ENCODE peak calls at places on chromosome 20, in nine cellular contexts. O is tibial artery, R is HL-60, M is SJCRH30, U is GM23338, N is MM.1S, B is right cardiac atrium, P is SK-N-SH, H is endothelial cell of umbilical vein. S is an unnamed sample.

GRCh38 chr20:60447703-60448102 is 489.5 kb downstream of the CDH26 start:
- DNase-seq in H (no peak), R (no peak), P (no peak), B (no peak), O (no peak), M (no peak), U (no peak), N (no peak), S (no peak)

GRCh38 chr20:21702553-21703467 is 2.7 kb upstream of the PAX1 start:
- DNase-seq in P (peak), H (peak), M (no peak), B (peak), U (peak), N (peak), R (peak), O (no peak), S (peak)

GRCh38 chr20:56458227-56458821 is 10.1 kb upstream of the RTF2 start:
- DNase-seq in M (no peak), O (no peak), N (no peak), B (no peak), R (no peak), U (no peak), H (no peak), P (peak), S (no peak)

GRCh38 chr20:5003626-5004025 is 2.3 kb upstream of the SLC23A2 start:
- DNase-seq in R (no peak), P (peak), O (no peak), N (no peak), B (no peak), M (no peak), H (no peak), U (no peak), S (no peak)

GRCh38 chr20:43983904-43984361 is 69.3 kb downstream of the TOX2 start:
- DNase-seq in P (no peak), R (no peak), B (no peak), H (peak), N (no peak), U (no peak), M (no peak), O (no peak), S (no peak)

GRCh38 chr20:7879883-7880282 is 60.4 kb downstream of the HAO1 start:
- DNase-seq in R (peak), P (no peak), B (no peak), M (no peak), O (no peak), H (no peak), N (peak), U (peak), S (no peak)

GRCh38 chr20:44111712-44112335 is 75.2 kb downstream of the JPH2 start:
- DNase-seq in N (no peak), M (peak), R (no peak), B (no peak), P (no peak), H (no peak), U (no peak), O (peak), S (no peak)

GRCh38 chr20:64205611-64206026 is 41.4 kb downstream of the MYT1 start:
- DNase-seq in P (no peak), R (no peak), H (no peak), B (no peak), N (no peak), M (no peak), U (no peak), O (no peak), S (no peak)

GRCh38 chr20:23258747-23259121 is 91.9 kb upstream of the NXT1 start:
- DNase-seq in M (no peak), R (no peak), B (no peak), P (no peak), N (no peak), U (no peak), O (no peak), H (no peak), S (no peak)

GRCh38 chr20:43751167-43752050 is 24.6 kb upstream of the GTSF1L start:
- DNase-seq in R (peak), U (no peak), O (no peak), M (no peak), N (peak), H (no peak), B (no peak), P (no peak), S (no peak)

GRCh38 chr20:60249436-60249835 is 291.2 kb downstream of the CDH26 start:
- DNase-seq in R (no peak), H (no peak), M (no peak), U (no peak), P (no peak), N (no peak), O (no peak), B (no peak), S (no peak)

GRCh38 chr20:36808317-36809257 is 35.0 kb upstream of the DSN1 start:
- DNase-seq in M (peak), O (no peak), U (peak), N (peak), H (peak), R (peak), P (peak), B (peak), S (peak)

DNA sequence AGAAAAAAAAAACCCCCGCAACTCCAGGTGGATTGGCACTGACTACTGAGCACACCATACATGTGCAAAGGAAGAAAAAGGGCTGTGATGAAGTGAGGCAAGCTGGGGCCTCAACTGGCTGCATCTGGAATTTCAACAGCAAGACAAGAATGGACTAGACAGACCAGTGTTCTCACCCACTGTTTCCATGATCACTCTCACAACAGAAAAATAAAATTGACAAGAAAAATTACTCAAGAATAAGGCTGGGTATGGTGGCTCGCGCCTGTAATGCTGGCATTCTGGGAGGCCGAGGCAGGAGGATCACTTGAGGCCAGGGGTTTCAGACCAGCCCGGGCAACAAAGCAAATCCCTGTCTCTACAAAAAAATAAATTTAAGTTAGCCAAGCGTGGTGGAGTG is 18.8 kb downstream of the ZNF217 start:
- DNase-seq in H (no peak), O (no peak), R (no peak), P (no peak), N (no peak), B (no peak), M (no peak), U (no peak), S (no peak)
- H3K4me3 ChIP-seq in H (no peak), O (no peak), R (no peak), P (no peak), N (no peak), B (no peak), M (no peak), U (no peak), S (no peak)

GRCh38 chr20:62648318-62648995 is 6.2 kb downstream of the SLCO4A1 start:
- DNase-seq in R (no peak), B (no peak), H (no peak), U (no peak), O (no peak), P (no peak), M (no peak), N (no peak), S (no peak)

GRCh38 chr20:62645613-62646012 is 3.3 kb downstream of the SLCO4A1 start:
- DNase-seq in H (no peak), P (no peak), M (no peak), R (no peak), B (no peak), N (no peak), U (no peak), O (no peak), S (no peak)

GRCh38 chr20:62646851-62647520 is 4.7 kb downstream of the SLCO4A1 start:
- DNase-seq in R (no peak), H (no peak), B (no peak), N (peak), M (no peak), U (no peak), O (no peak), P (no peak), S (no peak)

GRCh38 chr20:62649140-62649539 is 6.8 kb downstream of the SLCO4A1 start:
- DNase-seq in P (no peak), H (no peak), R (no peak), O (no peak), M (no peak), B (no peak), N (no peak), U (no peak), S (no peak)

GRCh38 chr20:62647521-62648317 is 5.4 kb downstream of the SLCO4A1 start:
- DNase-seq in M (peak), U (no peak), B (peak), H (no peak), O (peak), R (no peak), N (no peak), P (no peak), S (no peak)
- H3K27ac ChIP-seq in M (no peak), U (no peak), B (no peak), H (no peak), O (peak), R (no peak), N (peak), P (peak), S (no peak)

GRCh38 chr20:59145926-59146800 is 17.5 kb upstream of the ZNF831 start:
- DNase-seq in H (no peak), U (no peak), B (no peak), N (no peak), M (no peak), O (peak), P (no peak), R (no peak), S (no peak)
- H3K4me3 ChIP-seq in H (no peak), U (no peak), B (no peak), N (no peak), M (no peak), O (no peak), P (no peak), R (no peak), S (no peak)

DNA sequence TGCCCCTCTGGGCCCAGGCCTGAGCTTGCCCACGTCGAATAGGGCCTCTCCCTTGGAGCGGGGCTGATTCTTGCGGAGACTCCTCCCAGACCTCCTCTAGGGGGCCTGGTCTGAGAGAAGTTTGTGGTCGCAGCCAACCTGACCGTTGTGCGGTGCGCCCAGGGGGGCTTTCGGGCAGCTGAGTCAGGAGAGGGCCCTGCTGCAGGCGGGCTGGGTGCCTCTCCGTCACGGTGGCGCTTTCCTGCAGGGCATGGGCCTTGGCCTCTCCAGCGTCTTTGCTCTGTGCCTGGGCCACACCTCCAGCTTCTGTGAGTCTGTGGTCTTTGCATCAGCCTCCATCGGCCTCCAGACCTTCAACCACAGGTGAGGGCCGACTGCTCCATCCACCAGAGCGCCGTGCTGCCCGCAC is 12.9 kb downstream of the SLC17A9 start:
- DNase-seq in N (no peak), M (no peak), R (no peak), O (no peak), P (no peak), U (peak), B (no peak), H (no peak), S (no peak)
- H3K27ac ChIP-seq in N (no peak), M (no peak), R (no peak), O (no peak), P (no peak), U (no peak), B (no peak), H (no peak), S (no peak)

GRCh38 chr20:34525342-34525708 is 9.1 kb downstream of the DYNLRB1 start:
- DNase-seq in N (no peak), P (no peak), B (no peak), M (no peak), U (no peak), O (no peak), R (no peak), H (no peak), S (no peak)

GRCh38 chr20:34527016-34527415 is 10.8 kb downstream of the DYNLRB1 start:
- DNase-seq in H (no peak), P (no peak), U (no peak), M (no peak), B (no peak), N (no peak), O (peak), R (no peak), S (no peak)

GRCh38 chr20:34526466-34526865 is 10.2 kb downstream of the DYNLRB1 start:
- DNase-seq in O (peak), H (no peak), R (no peak), M (no peak), B (no peak), P (no peak), N (no peak), U (no peak), S (no peak)

GRCh38 chr20:34524426-34524825 is 8.2 kb downstream of the DYNLRB1 start:
- DNase-seq in H (no peak), P (no peak), M (no peak), R (no peak), B (no peak), U (no peak), N (no peak), O (no peak), S (no peak)

DNA sequence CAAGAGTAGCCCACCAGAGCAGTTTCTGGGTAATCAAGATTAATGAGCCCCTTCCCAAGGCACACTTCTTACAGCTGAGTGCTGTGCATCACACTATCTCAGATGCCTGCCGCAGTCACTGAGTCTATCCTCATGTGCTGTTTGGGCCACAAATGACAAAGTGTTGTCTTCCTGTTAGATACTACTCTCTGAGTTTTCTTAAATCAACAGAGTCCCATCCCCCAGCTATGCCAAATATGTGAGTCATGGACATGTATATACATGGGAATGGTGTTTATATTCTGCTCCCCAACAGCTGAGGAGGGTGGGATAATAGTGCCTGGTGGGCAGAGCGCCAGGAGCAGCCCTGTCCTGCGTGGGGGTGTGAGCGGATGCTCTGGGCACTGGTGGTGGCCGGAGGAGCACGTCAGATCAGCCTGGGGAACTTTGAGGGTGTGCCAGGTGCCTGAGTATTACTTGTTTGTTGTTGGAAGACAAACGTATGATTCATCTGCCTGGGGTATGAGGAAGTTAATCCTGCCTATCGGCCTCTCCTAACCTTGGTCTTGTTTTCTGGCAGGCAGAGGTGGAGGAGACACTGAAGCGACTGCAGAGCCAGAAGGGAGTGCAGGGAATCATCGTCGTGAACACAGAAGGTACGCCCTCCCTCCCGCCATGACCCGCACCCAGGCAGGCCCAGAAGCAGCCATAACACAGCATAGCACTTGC is 9.6 kb downstream of the DYNLRB1 start:
- DNase-seq in B (peak), M (peak), H (peak), O (peak), P (peak), R (peak), N (no peak), U (no peak), S (peak)
- H3K4me3 ChIP-seq in B (no peak), M (no peak), H (no peak), O (no peak), P (peak), R (no peak), N (no peak), U (no peak), S (no peak)

GRCh38 chr20:35325385-35325784 is 33.2 kb upstream of the FAM83C start:
- DNase-seq in N (no peak), B (no peak), R (no peak), P (no peak), M (no peak), H (no peak), O (no peak), U (no peak), S (no peak)
- H3K27ac ChIP-seq in N (no peak), B (no peak), R (no peak), P (no peak), M (no peak), H (no peak), O (no peak), U (peak), S (no peak)

S was measured in pancreas.